ENCODE peak calls at places on chromosomes 2 and 18, in six cellular contexts. One of them, this sample, is unnamed.

GRCh38 chr2:171248205-171248662 is 87.5 kb upstream of the TLK1 start:
- DNase-seq in IMR-90: no peak
- DNase-seq in neuronal stem cell: no peak
- DNase-seq in trophoblast cell: no peak
- DNase-seq in H1: no peak
- DNase-seq in H9: no peak
- DNase-seq in this sample: no peak

GRCh38 chr18:70998490-70998889 is 709.6 kb downstream of the SOCS6 start:
- DNase-seq in IMR-90: no peak
- DNase-seq in neuronal stem cell: peak
- DNase-seq in trophoblast cell: no peak
- DNase-seq in H1: no peak
- DNase-seq in H9: no peak
- DNase-seq in this sample: no peak

GRCh38 chr18:58015045-58015444 is 29.0 kb upstream of the NEDD4L start:
- DNase-seq in IMR-90: no peak
- DNase-seq in neuronal stem cell: no peak
- DNase-seq in trophoblast cell: no peak
- DNase-seq in H1: no peak
- DNase-seq in H9: no peak
- DNase-seq in this sample: no peak

GRCh38 chr2:100281521-100282438 is 40.5 kb downstream of the LONRF2 start:
- DNase-seq in IMR-90: no peak
- DNase-seq in neuronal stem cell: no peak
- DNase-seq in trophoblast cell: no peak
- DNase-seq in H1: no peak
- DNase-seq in H9: no peak
- DNase-seq in this sample: no peak

GRCh38 chr2:788227-789032 is 111.2 kb upstream of the TMEM18 start:
- DNase-seq in IMR-90: no peak
- DNase-seq in neuronal stem cell: no peak
- DNase-seq in trophoblast cell: no peak
- DNase-seq in H1: no peak
- DNase-seq in H9: no peak
- DNase-seq in this sample: no peak

GRCh38 chr2:75607988-75608683 is 38.4 kb upstream of the MRPL19 start:
- DNase-seq in IMR-90: no peak
- DNase-seq in neuronal stem cell: peak
- DNase-seq in trophoblast cell: no peak
- DNase-seq in H1: no peak
- DNase-seq in H9: peak
- DNase-seq in this sample: peak

GRCh38 chr2:84906900-84907714 is 1.7 kb downstream of the TMSB10 start:
- DNase-seq in IMR-90: peak
- DNase-seq in neuronal stem cell: peak
- DNase-seq in trophoblast cell: peak
- DNase-seq in H1: no peak
- DNase-seq in H9: peak
- DNase-seq in this sample: peak

GRCh38 chr18:59742325-59743111 is 45.3 kb upstream of the CCBE1 start:
- DNase-seq in IMR-90: peak
- DNase-seq in neuronal stem cell: no peak
- DNase-seq in trophoblast cell: no peak
- DNase-seq in H1: no peak
- DNase-seq in H9: no peak
- DNase-seq in this sample: peak

GRCh38 chr2:109437325-109438090 is 176.3 kb downstream of the SEPTIN10 start:
- DNase-seq in IMR-90: no peak
- DNase-seq in neuronal stem cell: no peak
- DNase-seq in trophoblast cell: no peak
- DNase-seq in H1: no peak
- DNase-seq in H9: no peak
- DNase-seq in this sample: no peak

GRCh38 chr2:15041429-15041837 is 408.9 kb downstream of the LRATD1 start:
- DNase-seq in IMR-90: peak
- DNase-seq in neuronal stem cell: no peak
- DNase-seq in trophoblast cell: no peak
- DNase-seq in H1: no peak
- DNase-seq in H9: no peak
- DNase-seq in this sample: no peak

GRCh38 chr2:69774984-69775982 is 33.3 kb downstream of the ANXA4 start:
- DNase-seq in IMR-90: no peak
- DNase-seq in neuronal stem cell: no peak
- DNase-seq in trophoblast cell: no peak
- DNase-seq in H1: no peak
- DNase-seq in H9: no peak
- DNase-seq in this sample: no peak

GRCh38 chr18:27746241-27746640 is 430.7 kb downstream of the CDH2 start:
- DNase-seq in IMR-90: no peak
- DNase-seq in neuronal stem cell: no peak
- DNase-seq in trophoblast cell: no peak
- DNase-seq in H1: no peak
- DNase-seq in H9: no peak
- DNase-seq in this sample: no peak

GRCh38 chr2:24104110-24104650 is 19.0 kb downstream of the PFN4 start:
- DNase-seq in IMR-90: no peak
- DNase-seq in neuronal stem cell: no peak
- DNase-seq in trophoblast cell: no peak
- DNase-seq in H1: no peak
- DNase-seq in H9: no peak
- DNase-seq in this sample: no peak

GRCh38 chr2:205352120-205352519 is 330.2 kb upstream of the NRP2 start:
- DNase-seq in IMR-90: no peak
- DNase-seq in neuronal stem cell: no peak
- DNase-seq in trophoblast cell: no peak
- DNase-seq in H1: no peak
- DNase-seq in H9: no peak
- DNase-seq in this sample: no peak

GRCh38 chr2:215751200-215751910 is 262.0 kb downstream of the MREG start:
- DNase-seq in IMR-90: peak
- DNase-seq in neuronal stem cell: no peak
- DNase-seq in trophoblast cell: peak
- DNase-seq in H1: no peak
- DNase-seq in H9: no peak
- DNase-seq in this sample: peak

GRCh38 chr2:166335284-166335683 is 40.5 kb downstream of the SCN9A start:
- DNase-seq in IMR-90: peak
- DNase-seq in neuronal stem cell: no peak
- DNase-seq in trophoblast cell: no peak
- DNase-seq in H1: no peak
- DNase-seq in H9: no peak
- DNase-seq in this sample: no peak

GRCh38 chr2:218259099-218259921 is 1.5 kb upstream of the GPBAR1 start:
- DNase-seq in IMR-90: peak
- DNase-seq in neuronal stem cell: no peak
- DNase-seq in trophoblast cell: peak
- DNase-seq in H1: no peak
- DNase-seq in H9: no peak
- DNase-seq in this sample: peak

GRCh38 chr2:69036926-69037325 is 23.9 kb downstream of the ANTXR1 start:
- DNase-seq in IMR-90: peak
- DNase-seq in neuronal stem cell: no peak
- DNase-seq in trophoblast cell: no peak
- DNase-seq in H1: no peak
- DNase-seq in H9: no peak
- DNase-seq in this sample: peak

GRCh38 chr2:181104512-181105121 is 124.2 kb downstream of the UBE2E3 start:
- DNase-seq in IMR-90: peak
- DNase-seq in neuronal stem cell: peak
- DNase-seq in trophoblast cell: peak
- DNase-seq in H1: no peak
- DNase-seq in H9: no peak
- DNase-seq in this sample: peak

GRCh38 chr18:50866765-50867164 is 12.2 kb upstream of the ME2 start:
- DNase-seq in IMR-90: no peak
- DNase-seq in neuronal stem cell: no peak
- DNase-seq in trophoblast cell: no peak
- DNase-seq in H1: no peak
- DNase-seq in H9: no peak
- DNase-seq in this sample: no peak

GRCh38 chr2:61135510-61135909 is 26.5 kb upstream of the C2orf74 start:
- DNase-seq in IMR-90: peak
- DNase-seq in neuronal stem cell: no peak
- DNase-seq in trophoblast cell: no peak
- DNase-seq in H1: no peak
- DNase-seq in H9: no peak
- DNase-seq in this sample: peak

GRCh38 chr2:101558740-101559508 is 84.0 kb upstream of the RFX8 start:
- DNase-seq in IMR-90: peak
- DNase-seq in neuronal stem cell: no peak
- DNase-seq in trophoblast cell: no peak
- DNase-seq in H1: no peak
- DNase-seq in H9: no peak
- DNase-seq in this sample: peak

GRCh38 chr2:1140389-1141003 is 189.8 kb downstream of the SNTG2 start:
- DNase-seq in IMR-90: no peak
- DNase-seq in neuronal stem cell: peak
- DNase-seq in trophoblast cell: peak
- DNase-seq in H1: peak
- DNase-seq in H9: peak
- DNase-seq in this sample: no peak

GRCh38 chr2:226887940-226888339 is 52.1 kb downstream of the RHBDD1 start:
- DNase-seq in IMR-90: peak
- DNase-seq in neuronal stem cell: no peak
- DNase-seq in trophoblast cell: peak
- DNase-seq in H1: no peak
- DNase-seq in H9: no peak
- DNase-seq in this sample: peak

GRCh38 chr2:159515482-159515881 is 100.9 kb downstream of the BAZ2B start:
- DNase-seq in IMR-90: no peak
- DNase-seq in neuronal stem cell: no peak
- DNase-seq in trophoblast cell: no peak
- DNase-seq in H1: no peak
- DNase-seq in H9: no peak
- DNase-seq in this sample: no peak

GRCh38 chr2:118577202-118577601 is 270.2 kb downstream of the EN1 start:
- DNase-seq in IMR-90: no peak
- DNase-seq in neuronal stem cell: no peak
- DNase-seq in trophoblast cell: no peak
- DNase-seq in H1: no peak
- DNase-seq in H9: no peak
- DNase-seq in this sample: no peak

GRCh38 chr2:97699765-97700444 is 13.5 kb upstream of the ZAP70 start:
- DNase-seq in IMR-90: peak
- DNase-seq in neuronal stem cell: peak
- DNase-seq in trophoblast cell: peak
- DNase-seq in H1: peak
- DNase-seq in H9: peak
- DNase-seq in this sample: peak

GRCh38 chr2:113780472-113780871 is 24.0 kb upstream of the SLC35F5 start:
- DNase-seq in IMR-90: no peak
- DNase-seq in neuronal stem cell: no peak
- DNase-seq in trophoblast cell: no peak
- DNase-seq in H1: no peak
- DNase-seq in H9: no peak
- DNase-seq in this sample: no peak

GRCh38 chr2:113784823-113785744 is 28.6 kb upstream of the SLC35F5 start:
- DNase-seq in IMR-90: no peak
- DNase-seq in neuronal stem cell: no peak
- DNase-seq in trophoblast cell: no peak
- DNase-seq in H1: no peak
- DNase-seq in H9: no peak
- DNase-seq in this sample: no peak
- H3K14ac ChIP-seq in IMR-90: no peak
- H3K14ac ChIP-seq in neuronal stem cell: no peak
- H3K14ac ChIP-seq in trophoblast cell: no peak
- H3K14ac ChIP-seq in H1: no peak
- H3K14ac ChIP-seq in H9: no peak
- H3K14ac ChIP-seq in this sample: no peak

GRCh38 chr2:62152000-62152399 is 43.9 kb upstream of the B3GNT2 start:
- DNase-seq in IMR-90: peak
- DNase-seq in neuronal stem cell: no peak
- DNase-seq in trophoblast cell: peak
- DNase-seq in H1: no peak
- DNase-seq in H9: no peak
- DNase-seq in this sample: no peak
- H3K23ac ChIP-seq in IMR-90: no peak
- H3K23ac ChIP-seq in neuronal stem cell: no peak
- H3K23ac ChIP-seq in trophoblast cell: no peak
- H3K23ac ChIP-seq in H1: no peak
- H3K23ac ChIP-seq in H9: no peak
- H3K23ac ChIP-seq in this sample: no peak

DNA sequence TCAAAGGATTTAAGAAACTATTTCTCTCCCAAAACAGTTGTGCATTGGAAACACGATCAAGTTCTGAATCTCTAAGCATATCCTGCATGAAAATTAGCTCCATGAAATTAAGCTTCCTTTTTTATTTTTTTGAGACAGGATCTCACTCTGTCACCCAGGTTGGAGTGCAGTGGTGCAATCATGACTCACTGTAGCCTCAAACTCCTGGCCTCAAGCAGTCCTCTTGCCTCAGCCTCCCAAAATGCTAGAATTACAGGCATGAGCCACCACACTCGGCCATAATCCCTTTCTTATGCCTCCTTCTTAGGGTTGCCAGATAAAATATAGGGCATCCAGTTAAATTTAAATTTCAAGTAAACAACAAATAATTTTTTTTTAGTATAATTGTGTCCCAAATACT is 124.4 kb downstream of the ARL4C start:
- DNase-seq in IMR-90: no peak
- DNase-seq in neuronal stem cell: no peak
- DNase-seq in trophoblast cell: no peak
- DNase-seq in H1: no peak
- DNase-seq in H9: no peak
- DNase-seq in this sample: no peak
- H3K9ac ChIP-seq in IMR-90: no peak
- H3K9ac ChIP-seq in neuronal stem cell: no peak
- H3K9ac ChIP-seq in trophoblast cell: no peak
- H3K9ac ChIP-seq in H1: no peak
- H3K9ac ChIP-seq in H9: no peak
- H3K9ac ChIP-seq in this sample: no peak

DNA sequence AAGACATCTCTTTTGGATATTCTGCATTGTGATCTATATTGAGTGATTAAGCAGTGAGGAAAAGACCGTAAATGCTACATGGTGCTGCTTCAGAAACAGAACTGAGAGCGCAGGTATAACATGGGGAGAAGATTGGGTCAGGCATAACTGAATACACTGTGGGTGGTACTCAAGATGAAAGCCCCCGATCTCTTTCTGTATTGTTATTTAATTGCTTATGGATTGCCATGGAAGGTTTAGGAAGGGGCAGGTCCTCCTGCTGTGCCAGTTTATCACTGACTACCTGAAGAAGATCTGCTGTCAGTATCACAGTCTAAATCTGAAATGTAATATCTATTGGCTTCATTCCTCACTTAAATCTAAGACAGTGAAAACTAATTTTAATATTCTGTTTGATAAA is 1568.7 kb upstream of the CELF4 start:
- DNase-seq in IMR-90: no peak
- DNase-seq in neuronal stem cell: no peak
- DNase-seq in trophoblast cell: no peak
- DNase-seq in H1: no peak
- DNase-seq in H9: no peak
- DNase-seq in this sample: no peak
- H3K14ac ChIP-seq in IMR-90: no peak
- H3K14ac ChIP-seq in neuronal stem cell: no peak
- H3K14ac ChIP-seq in trophoblast cell: no peak
- H3K14ac ChIP-seq in H1: no peak
- H3K14ac ChIP-seq in H9: no peak
- H3K14ac ChIP-seq in this sample: no peak